ENCODE peak calls at places on chromosomes 11 and 22, in seven cellular contexts. L, K, Z, J, Q, W and N are unnamed samples.
A peak's percentile ranks its signal among the peaks of the same experiment; 100 is the strongest.

GRCh38 chr11:130314184-130314748 is 451 bp downstream of the ZBTB44 start:
- DNase-seq in L (peak; percentile 74), Q (peak; percentile 68), Z (peak; percentile 83), J (peak; percentile 80), W (no peak), K (peak; percentile 59), N (peak; percentile 22)

GRCh38 chr22:27669798-27670599 is 131.6 kb downstream of the MN1 start:
- DNase-seq in W (no peak), L (no peak), Z (no peak), J (peak; percentile 53), K (no peak), Q (no peak), N (peak; percentile 80)

GRCh38 chr22:49413551-49413950 is 414.1 kb downstream of the BRD1 start:
- DNase-seq in W (no peak), Q (no peak), J (no peak), K (no peak), L (no peak), Z (no peak), N (no peak)

GRCh38 chr11:45732343-45732742 is 66.9 kb upstream of the CHST1 start:
- DNase-seq in Q (no peak), K (no peak), Z (no peak), W (no peak), L (no peak), J (no peak), N (no peak)

GRCh38 chr22:36221799-36222751 is 17.3 kb downstream of the APOL2 start:
- DNase-seq in L (peak; percentile 68), J (peak; percentile 84), Q (peak; percentile 70), W (no peak), Z (no peak), K (peak; percentile 44), N (peak; percentile 15)

GRCh38 chr11:119338318-119338890 is 2.3 kb downstream of the C1QTNF5 start:
- DNase-seq in K (peak; percentile 73), L (peak; percentile 75), J (peak; percentile 91), Z (peak; percentile 64), Q (peak; percentile 64), W (peak; percentile 48), N (peak; percentile 60)

GRCh38 chr11:60133917-60134316 is 45.5 kb downstream of the MS4A2 start:
- DNase-seq in Z (no peak), L (no peak), Q (no peak), W (no peak), K (no peak), J (no peak), N (no peak)

GRCh38 chr11:125431481-125431880 is 64.6 kb downstream of the FEZ1 start:
- DNase-seq in K (no peak), Z (no peak), J (no peak), L (no peak), W (no peak), Q (no peak), N (no peak)

GRCh38 chr11:118610773-118611432 is 3.5 kb downstream of the PHLDB1 start:
- DNase-seq in Q (peak; percentile 68), J (peak; percentile 92), Z (peak; percentile 88), W (no peak), K (peak; percentile 80), L (peak; percentile 90), N (no peak)

GRCh38 chr22:24441406-24442351 is 14.3 kb downstream of the ADORA2A start:
- DNase-seq in W (no peak), Q (no peak), K (no peak), J (no peak), L (peak; percentile 21), Z (no peak), N (no peak)

GRCh38 chr22:30206964-30207363 is 39.6 kb downstream of the LIF start:
- DNase-seq in Z (peak; percentile 40), K (peak; percentile 62), J (peak; percentile 87), L (peak; percentile 35), Q (peak; percentile 92), W (peak; percentile 85), N (peak; percentile 92)

GRCh38 chr11:87176044-87176443 is 138.3 kb downstream of the TMEM135 start:
- DNase-seq in Z (no peak), Q (peak; percentile 35), W (no peak), K (no peak), L (no peak), J (no peak), N (peak; percentile 18)

GRCh38 chr11:48066881-48067800 is 86.8 kb downstream of the PTPRJ start:
- DNase-seq in L (no peak), Z (no peak), K (no peak), Q (no peak), J (no peak), W (peak; percentile 93), N (no peak)

GRCh38 chr11:29227816-29228215 is 789.0 kb downstream of the KCNA4 start:
- DNase-seq in K (no peak), Q (no peak), W (no peak), Z (no peak), L (no peak), J (no peak), N (peak; percentile 6)

GRCh38 chr11:67318239-67318555 is 14.9 kb downstream of the SSH3 start:
- DNase-seq in Q (no peak), K (no peak), Z (no peak), L (no peak), W (no peak), J (no peak), N (no peak)

GRCh38 chr11:124467376-124468061 is 22.0 kb upstream of the OR8B8 start:
- DNase-seq in J (no peak), Z (no peak), L (no peak), Q (no peak), W (peak; percentile 0), K (peak; percentile 52), N (peak; percentile 23)

GRCh38 chr11:110134120-110134519 is 40.9 kb downstream of the ZC3H12C start:
- DNase-seq in K (no peak), Q (no peak), W (peak; percentile 27), L (no peak), Z (no peak), J (peak; percentile 23), N (peak; percentile 44)

GRCh38 chr11:64298966-64299846 is 952 bp upstream of the CATSPERZ start:
- DNase-seq in W (no peak), J (peak; percentile 53), Z (peak; percentile 81), L (peak; percentile 79), K (peak; percentile 79), Q (no peak), N (no peak)
- H3K4me3 ChIP-seq in W (no peak overlapping the region), J (peak overlapping the region; percentile 26), Z (peak overlapping the region; percentile 46), L (peak overlapping the region; percentile 46), K (peak overlapping the region; percentile 65), Q (no peak overlapping the region), N (no peak overlapping the region)

GRCh38 chr11:17046690-17047089 is 30.8 kb downstream of the RPS13 start:
- DNase-seq in L (no peak), J (no peak), Q (no peak), W (no peak), K (no peak), Z (no peak), N (no peak)
- H3K4me3 ChIP-seq in L (no peak overlapping the region), J (no peak overlapping the region), Q (no peak overlapping the region), W (no peak overlapping the region), K (no peak overlapping the region), Z (no peak overlapping the region), N (no peak overlapping the region)

DNA sequence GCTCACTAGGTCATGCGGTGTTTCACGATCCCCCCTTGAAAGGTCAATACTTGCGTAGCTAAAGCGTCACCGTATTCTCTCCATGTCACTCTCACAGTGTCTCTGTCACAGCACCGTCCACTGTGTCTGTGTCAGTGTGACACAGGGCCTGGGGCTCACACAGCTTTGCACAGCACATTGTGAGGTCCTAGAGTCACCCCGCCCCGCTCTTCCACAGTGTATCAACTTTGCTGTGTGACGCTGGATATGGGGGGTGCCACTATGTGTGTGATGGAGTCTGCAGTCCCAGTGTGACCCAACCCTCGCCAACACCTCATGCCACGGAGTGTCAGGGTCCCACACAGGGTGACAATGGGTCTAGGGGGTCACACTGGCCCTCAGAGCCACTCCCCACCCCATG is 583 bp downstream of the P4HA3 start:
- DNase-seq in K (no peak), Q (no peak), Z (no peak), W (no peak), L (no peak), J (no peak), N (no peak)
- H3K4me3 ChIP-seq in K (peak overlapping the region; percentile 52), Q (peak overlapping the region; percentile 34), Z (peak overlapping the region; percentile 66), W (peak overlapping the region; percentile 49), L (peak overlapping the region; percentile 45), J (peak overlapping the region; percentile 39), N (no peak overlapping the region)

GRCh38 chr11:12677131-12677530 is 2.9 kb downstream of the TEAD1 start:
- DNase-seq in L (no peak), K (no peak), Q (peak; percentile 33), J (no peak), Z (no peak), W (no peak), N (no peak)
- H3K4me3 ChIP-seq in L (peak overlapping the region; percentile 76), K (peak overlapping the region; percentile 75), Q (peak overlapping the region; percentile 75), J (peak overlapping the region; percentile 77), Z (peak overlapping the region; percentile 77), W (peak overlapping the region; percentile 65), N (peak overlapping the region; percentile 70)

DNA sequence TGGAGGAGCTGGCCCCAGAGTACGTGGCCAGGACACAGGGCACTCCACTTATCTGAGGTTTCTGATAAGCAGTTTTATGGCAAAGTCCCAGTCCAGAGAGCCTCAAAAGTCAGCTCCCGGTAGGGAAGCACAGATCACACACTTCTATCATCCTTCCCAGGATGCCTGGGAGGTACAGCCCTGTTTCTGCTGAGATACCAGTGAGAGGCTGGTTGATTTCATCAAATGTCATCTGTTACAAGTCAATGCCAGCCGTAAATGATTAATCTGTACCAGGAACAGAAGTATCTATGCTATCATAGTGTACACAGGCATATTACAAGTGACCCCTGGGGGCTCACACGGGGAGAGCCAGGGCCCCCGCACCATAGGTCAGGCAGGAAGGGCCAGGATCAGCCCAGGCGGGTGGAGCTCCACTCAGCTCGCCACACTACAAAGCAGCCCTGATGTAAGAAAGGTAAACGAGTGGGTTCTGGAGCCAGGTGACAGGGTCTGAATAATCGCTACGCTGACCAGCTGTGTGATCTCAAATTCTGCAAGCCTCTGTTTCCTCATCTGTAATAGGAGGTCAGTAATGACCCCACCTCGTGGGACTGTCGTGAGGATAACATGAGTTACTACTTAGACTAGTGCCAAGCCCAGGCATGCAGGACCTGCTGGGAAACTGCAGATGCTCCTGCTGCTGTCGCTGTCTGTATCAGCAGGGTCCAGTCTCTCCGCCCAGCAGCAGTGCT is 17.6 kb downstream of the PLA2G6 start:
- DNase-seq in K (no peak), Z (no peak), Q (no peak), J (peak; percentile 74), L (no peak), W (no peak), N (no peak)
- H3K4me3 ChIP-seq in K (no peak overlapping the region), Z (no peak overlapping the region), Q (no peak overlapping the region), J (no peak overlapping the region), L (no peak overlapping the region), W (no peak overlapping the region), N (no peak overlapping the region)

GRCh38 chr22:17116931-17117330 is 4.2 kb downstream of the TMEM121B start:
- DNase-seq in J (no peak), L (no peak), Q (no peak), Z (no peak), W (no peak), K (no peak), N (no peak)
- H3K4me3 ChIP-seq in J (no peak overlapping the region), L (no peak overlapping the region), Q (no peak overlapping the region), Z (no peak overlapping the region), W (no peak overlapping the region), K (peak overlapping the region; percentile 44), N (no peak overlapping the region)

DNA sequence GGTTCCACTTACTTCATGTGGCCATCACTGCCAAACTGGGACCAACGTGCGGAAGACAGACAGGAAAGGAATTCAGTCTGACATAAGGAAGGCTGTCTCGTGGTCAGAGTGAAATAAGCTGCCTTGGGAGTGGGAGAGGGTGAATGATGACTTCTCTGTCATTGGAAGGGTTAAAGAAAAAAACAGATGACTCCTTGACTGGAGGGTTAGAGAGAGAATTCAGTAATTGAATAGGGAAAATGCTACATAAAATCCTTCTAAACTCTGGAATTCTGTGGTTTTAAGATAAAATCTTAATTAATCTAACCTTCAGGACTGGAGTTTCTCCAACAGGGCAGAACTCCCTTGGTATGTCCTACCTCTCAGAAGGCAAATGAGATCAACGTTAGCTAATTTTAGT is 33.8 kb downstream of the RAB30 start:
- DNase-seq in Q (no peak), W (peak; percentile 29), K (no peak), J (no peak), Z (no peak), L (no peak), N (peak; percentile 42)
- H3K4me3 ChIP-seq in Q (no peak overlapping the region), W (no peak overlapping the region), K (no peak overlapping the region), J (no peak overlapping the region), Z (no peak overlapping the region), L (no peak overlapping the region), N (no peak overlapping the region)